ENCODE peak calls at places on chromosomes 16 and 17, in six cellular contexts. W, S, R, Y, O and A are unnamed samples.
A peak's percentile ranks its signal among the peaks of the same experiment; 100 is the strongest.

GRCh38 chr17:9224485-9224884 is 203.2 kb downstream of the NTN1 start:
- DNase-seq in W (no peak), S (no peak), R (no peak), Y (no peak), O (no peak), A (no peak)

GRCh38 chr16:88854306-88855111 is 2.2 kb downstream of the GALNS start:
- DNase-seq in W (peak; percentile 27), S (no peak), R (no peak), Y (no peak), O (peak; percentile 51), A (no peak)

GRCh38 chr16:4136229-4136813 is 20.1 kb upstream of the ADCY9 start:
- DNase-seq in W (no peak), S (peak; percentile 57), R (no peak), Y (peak; percentile 69), O (no peak), A (no peak)

GRCh38 chr16:75304521-75305363 is 53.3 kb upstream of the BCAR1 start:
- DNase-seq in W (no peak), S (no peak), R (peak; percentile 95), Y (no peak), O (no peak), A (peak; percentile 84)

GRCh38 chr16:23726710-23727109 is 13.7 kb upstream of the ERN2 start:
- DNase-seq in W (no peak), S (no peak), R (no peak), Y (no peak), O (no peak), A (no peak)

GRCh38 chr16:48462146-48462740 is 77.0 kb upstream of the SIAH1 start:
- DNase-seq in W (no peak), S (no peak), R (peak; percentile 42), Y (no peak), O (no peak), A (no peak)

GRCh38 chr16:75198135-75198600 is 8.8 kb downstream of the CTRB2 start:
- DNase-seq in W (no peak), S (peak; percentile 69), R (peak; percentile 80), Y (no peak), O (no peak), A (peak; percentile 32)

GRCh38 chr16:80437707-80438106 is 103.1 kb upstream of the DYNLRB2 start:
- DNase-seq in W (no peak), S (no peak), R (no peak), Y (no peak), O (no peak), A (no peak)

GRCh38 chr16:80935691-80936090 is 71.0 kb downstream of the CMC2 start:
- DNase-seq in W (no peak), S (no peak), R (no peak), Y (no peak), O (no peak), A (no peak)

GRCh38 chr16:76639685-76640289 is 362.6 kb downstream of the CNTNAP4 start:
- DNase-seq in W (no peak), S (no peak), R (peak; percentile 44), Y (no peak), O (no peak), A (no peak)

GRCh38 chr17:73155410-73156165 is 9.2 kb upstream of the SSTR2 start:
- DNase-seq in W (no peak), S (no peak), R (no peak), Y (no peak), O (no peak), A (no peak)

GRCh38 chr17:73151888-73152633 is 12.7 kb upstream of the SSTR2 start:
- DNase-seq in W (no peak), S (no peak), R (no peak), Y (no peak), O (no peak), A (no peak)

GRCh38 chr17:73156887-73157870 is 7.6 kb upstream of the SSTR2 start:
- DNase-seq in W (no peak), S (no peak), R (no peak), Y (no peak), O (no peak), A (no peak)

GRCh38 chr17:73158133-73158532 is 6.7 kb upstream of the SSTR2 start:
- DNase-seq in W (no peak), S (no peak), R (no peak), Y (no peak), O (no peak), A (no peak)

GRCh38 chr17:73156166-73156840 is 8.5 kb upstream of the SSTR2 start:
- DNase-seq in W (no peak), S (peak; percentile 83), R (peak; percentile 82), Y (peak; percentile 63), O (peak; percentile 37), A (no peak)
- H3K4me3 ChIP-seq in W (no peak overlapping the region), S (no peak overlapping the region), R (no peak overlapping the region), Y (no peak overlapping the region), O (no peak overlapping the region), A (no peak overlapping the region)

DNA sequence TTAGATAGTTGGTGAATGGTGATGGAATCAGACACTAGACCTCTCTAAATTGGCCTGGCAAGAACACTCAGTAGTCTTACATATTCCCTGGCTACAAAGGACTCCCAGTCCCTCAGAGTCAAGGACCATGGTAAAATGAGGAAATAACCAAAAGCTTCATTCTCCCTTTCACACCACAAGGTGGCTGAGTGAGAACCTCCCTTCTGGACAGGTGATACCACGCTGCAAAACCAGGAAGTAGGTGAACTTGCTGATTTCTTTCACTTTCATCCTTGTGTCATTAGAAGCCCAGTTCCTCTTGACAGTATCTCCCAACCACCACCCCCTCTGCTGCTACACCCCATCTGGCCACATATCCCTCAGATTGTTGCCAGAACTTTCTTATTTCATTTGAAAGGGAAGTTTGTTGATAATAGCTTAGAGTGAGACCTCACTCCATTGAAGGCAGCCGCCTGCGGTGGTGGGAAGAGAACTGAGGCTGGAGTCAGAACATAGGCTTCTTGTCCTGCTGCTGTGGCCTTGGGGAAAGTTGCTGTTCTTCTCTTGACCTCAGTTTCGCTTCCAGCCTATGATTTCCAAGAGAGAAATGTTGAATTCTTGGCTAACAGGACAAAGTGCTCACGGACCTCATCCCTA is 290.6 kb upstream of the CCL2 start:
- DNase-seq in W (no peak), S (no peak), R (no peak), Y (no peak), O (peak; percentile 17), A (no peak)
- TF ChIP-seq CTCF in W (no peak), S (no peak), R (no peak), Y (no peak), O (no peak), A (no peak)

GRCh38 chr17:30477758-30478115 is 529 bp downstream of the GOSR1 start:
- DNase-seq in W (peak; percentile 45), S (no peak), R (peak; percentile 27), Y (no peak), O (no peak), A (no peak)

GRCh38 chr17:30477083-30477757 is at the start of gene GOSR1:
- DNase-seq in W (peak; percentile 86), S (peak; percentile 95), R (peak; percentile 97), Y (peak; percentile 95), O (peak; percentile 93), A (peak; percentile 71)

GRCh38 chr17:30483159-30483558 is 6.0 kb downstream of the GOSR1 start:
- DNase-seq in W (no peak), S (no peak), R (no peak), Y (no peak), O (no peak), A (no peak)

GRCh38 chr17:30476726-30477082 is 504 bp upstream of the GOSR1 start:
- DNase-seq in W (no peak), S (no peak), R (peak; percentile 33), Y (no peak), O (no peak), A (no peak)

DNA sequence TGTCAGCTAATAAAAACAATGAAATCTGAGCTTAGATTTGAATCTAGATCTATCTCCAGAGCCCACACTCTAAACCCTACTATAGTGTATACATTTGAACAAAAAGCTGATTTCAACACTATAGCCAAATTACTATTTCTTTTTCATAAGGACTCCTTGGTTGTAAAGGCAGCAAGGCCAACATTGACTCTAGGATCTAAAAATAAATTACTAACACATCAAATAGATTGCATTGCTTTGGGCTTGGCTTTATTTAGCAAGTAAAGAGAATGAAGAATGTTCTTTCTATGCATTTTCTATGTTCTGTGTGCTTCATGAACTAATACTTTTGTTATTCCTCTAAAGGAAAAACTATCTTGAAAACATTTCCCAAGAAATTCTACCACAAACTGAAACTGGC is 5.3 kb downstream of the GOSR1 start:
- DNase-seq in W (no peak), S (no peak), R (no peak), Y (no peak), O (no peak), A (no peak)
- H3K27me3 ChIP-seq in W (no peaks in the 10 kb centered on the region), S (no peaks in the 10 kb centered on the region), R (no peaks in the 10 kb centered on the region), Y (no peaks in the 10 kb centered on the region), O (no peaks in the 10 kb centered on the region), A (no peaks in the 10 kb centered on the region)

DNA sequence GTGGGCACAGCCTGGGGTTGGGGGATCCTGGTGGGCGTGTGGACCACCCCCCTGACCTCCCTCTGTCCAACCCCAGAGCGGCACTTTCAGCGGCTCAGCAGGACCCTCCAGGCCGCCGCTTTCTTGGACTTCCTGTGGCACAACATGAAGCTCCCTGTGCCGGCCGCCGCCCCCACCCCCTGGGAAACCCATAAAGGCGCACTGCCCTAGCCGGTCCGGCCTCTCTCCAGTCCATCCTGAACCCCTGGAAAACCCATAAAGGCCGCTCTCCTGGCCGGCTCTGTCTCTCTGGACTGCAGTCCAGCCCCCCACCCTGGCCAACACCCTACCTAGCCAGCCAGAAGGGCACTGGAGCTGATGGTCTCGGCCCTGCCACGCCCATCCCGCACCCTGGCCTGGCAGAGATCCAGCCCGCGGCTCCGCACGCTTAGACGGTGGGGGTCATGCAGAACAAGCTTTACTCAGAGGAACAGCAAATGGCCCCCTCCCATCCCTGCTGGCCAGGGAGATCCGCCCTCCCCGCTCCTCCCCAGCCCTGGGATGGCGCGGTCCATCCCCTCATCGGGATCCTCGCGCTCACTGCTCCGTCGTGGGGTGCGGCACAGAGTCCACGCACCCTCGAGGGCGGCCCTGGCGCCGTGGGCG is 2.7 kb downstream of the NOXO1 start:
- DNase-seq in W (no peak), S (no peak), R (no peak), Y (no peak), O (no peak), A (no peak)
- H3K4me3 ChIP-seq in W (no peak overlapping the region), S (no peak overlapping the region), R (no peak overlapping the region), Y (peak overlapping the region; percentile 60), O (peak overlapping the region; percentile 21), A (no peak overlapping the region)

GRCh38 chr17:77420804-77421634 is 280.2 kb downstream of the SEC14L1 start:
- DNase-seq in W (peak; percentile 63), S (peak; percentile 73), R (peak; percentile 83), Y (no peak), O (peak; percentile 69), A (peak; percentile 58)

GRCh38 chr17:77419547-77420475 is 279.0 kb downstream of the SEC14L1 start:
- DNase-seq in W (peak; percentile 41), S (no peak), R (no peak), Y (no peak), O (no peak), A (no peak)

GRCh38 chr17:77421635-77421982 is 280.8 kb downstream of the SEC14L1 start:
- DNase-seq in W (no peak), S (no peak), R (no peak), Y (no peak), O (no peak), A (no peak)

GRCh38 chr17:77419095-77419494 is 278.3 kb downstream of the SEC14L1 start:
- DNase-seq in W (no peak), S (peak; percentile 61), R (no peak), Y (no peak), O (no peak), A (no peak)

DNA sequence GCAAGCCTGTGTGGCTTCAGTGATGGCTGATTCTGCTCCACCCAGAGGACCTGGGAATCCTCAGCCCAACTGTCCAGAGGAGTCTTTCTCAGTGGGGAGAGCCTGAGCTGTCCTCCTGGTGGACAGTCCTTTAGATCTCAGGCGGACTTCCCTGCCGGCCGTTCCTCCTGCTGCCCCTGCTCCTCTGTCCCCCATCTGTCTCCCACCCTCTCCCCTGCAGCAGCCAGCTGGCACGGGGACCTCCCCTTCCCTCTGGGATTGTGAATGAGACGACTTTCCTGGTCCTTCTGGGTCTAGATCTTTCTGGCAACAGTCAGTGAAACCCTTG is 279.7 kb downstream of the SEC14L1 start:
- DNase-seq in W (no peak), S (no peak), R (no peak), Y (no peak), O (no peak), A (no peak)
- TF ChIP-seq CTCF in W (no peak), S (no peak), R (peak; percentile 7), Y (no peak), O (no peak), A (peak; percentile 17)